ENCODE peak calls at places on chromosomes 12 and 14, in ten cellular contexts. V, P, H, N, K, U, Y, E, A and T are unnamed samples.

GRCh38 chr12:57712671-57713070 is 18.7 kb downstream of the OS9 start:
- DNase-seq in N (no peak), K (no peak), A (no peak), H (no peak), U (no peak), P (no peak), Y (no peak), E (no peak), V (no peak), T (no peak)

GRCh38 chr14:73751157-73751691 is 37.0 kb upstream of the PNMA1 start:
- DNase-seq in N (no peak), Y (no peak), K (no peak), H (no peak), A (no peak), V (no peak), E (no peak), P (no peak), U (no peak), T (no peak)

GRCh38 chr14:104461676-104462443 is 117.7 kb upstream of the C14orf180 start:
- DNase-seq in V (peak; percentile 64), P (no peak), Y (no peak), E (no peak), K (no peak), H (no peak), N (no peak), U (no peak), A (no peak), T (no peak)

GRCh38 chr14:81990312-81990761 is 456.7 kb upstream of the SEL1L start:
- DNase-seq in Y (peak; percentile 57), U (no peak), A (no peak), E (no peak), P (no peak), H (no peak), N (peak; percentile 16), K (peak; percentile 1), V (no peak), T (peak; percentile 23)

GRCh38 chr12:2689879-2690278 is 104.9 kb upstream of the FKBP4 start:
- DNase-seq in Y (no peak), V (peak; percentile 70), E (no peak), A (no peak), H (no peak), N (no peak), K (no peak), P (no peak), U (no peak), T (no peak)

GRCh38 chr12:77940011-77940423 is 109.3 kb downstream of the NAV3 start:
- DNase-seq in H (no peak), N (no peak), Y (peak; percentile 88), V (no peak), E (no peak), K (peak; percentile 51), A (peak; percentile 73), U (no peak), P (no peak), T (no peak)

GRCh38 chr14:71588028-71588427 is 344.2 kb upstream of the RGS6 start:
- DNase-seq in A (peak; percentile 41), P (no peak), N (no peak), E (no peak), U (no peak), H (no peak), K (no peak), Y (peak; percentile 78), V (no peak), T (no peak)

GRCh38 chr12:79933580-79934264 is 1.2 kb downstream of the PPP1R12A start:
- DNase-seq in Y (peak; percentile 24), P (no peak), N (no peak), E (no peak), U (no peak), A (no peak), H (no peak), V (no peak), K (no peak), T (no peak)

GRCh38 chr12:114032801-114033200 is 66.7 kb upstream of the RBM19 start:
- DNase-seq in U (no peak), Y (no peak), V (no peak), A (no peak), E (no peak), N (no peak), P (no peak), K (no peak), H (no peak), T (no peak)

GRCh38 chr12:51246254-51246853 is 7.7 kb downstream of the DAZAP2 start:
- DNase-seq in P (no peak), V (no peak), N (no peak), K (no peak), H (no peak), A (no peak), Y (peak; percentile 60), E (no peak), U (no peak), T (peak; percentile 50)

GRCh38 chr12:19443585-19443984 is 4.3 kb downstream of the AEBP2 start:
- DNase-seq in P (no peak), H (no peak), A (no peak), Y (no peak), E (no peak), N (no peak), U (no peak), K (no peak), V (no peak), T (no peak)

GRCh38 chr14:90599339-90599738 is 202.5 kb downstream of the CALM1 start:
- DNase-seq in E (no peak), N (no peak), P (no peak), U (no peak), V (no peak), Y (no peak), H (no peak), A (no peak), K (no peak), T (no peak)

GRCh38 chr14:90597961-90598360 is 201.1 kb downstream of the CALM1 start:
- DNase-seq in N (no peak), Y (no peak), V (no peak), A (no peak), P (no peak), K (no peak), E (no peak), U (no peak), H (no peak), T (no peak)

GRCh38 chr14:90601521-90601920 is 204.7 kb downstream of the CALM1 start:
- DNase-seq in V (no peak), U (no peak), A (no peak), H (no peak), N (no peak), E (no peak), P (no peak), K (no peak), Y (no peak), T (no peak)

GRCh38 chr14:90600619-90601018 is 203.8 kb downstream of the CALM1 start:
- DNase-seq in N (no peak), P (no peak), U (no peak), V (no peak), K (no peak), Y (no peak), E (no peak), A (no peak), H (no peak), T (no peak)

GRCh38 chr14:90599748-90600507 is 203.1 kb downstream of the CALM1 start:
- DNase-seq in H (no peak), Y (peak; percentile 17), E (no peak), V (no peak), P (no peak), A (no peak), U (no peak), N (no peak), K (no peak), T (no peak)
- TF ChIP-seq CTCF in H (peak; percentile 13), Y (no peak), E (no peak), V (peak; percentile 19), P (peak; percentile 19), A (peak; percentile 25), U (peak; percentile 19), N (no peak), K (no peak), T (no peak)

GRCh38 chr12:62802321-62802720 is 132.6 kb downstream of the PPM1H start:
- DNase-seq in A (no peak), N (no peak), U (no peak), K (no peak), P (no peak), V (no peak), H (no peak), E (no peak), Y (no peak), T (no peak)

GRCh38 chr12:62800707-62801400 is 134.1 kb downstream of the PPM1H start:
- DNase-seq in Y (peak; percentile 79), V (no peak), E (no peak), A (no peak), K (no peak), H (no peak), P (no peak), U (no peak), N (no peak), T (no peak)

GRCh38 chr12:62801796-62802195 is 133.2 kb downstream of the PPM1H start:
- DNase-seq in K (no peak), U (no peak), H (no peak), E (no peak), V (no peak), P (no peak), N (no peak), A (no peak), Y (no peak), T (no peak)

GRCh38 chr12:62803756-62804155 is 131.2 kb downstream of the PPM1H start:
- DNase-seq in V (no peak), H (no peak), U (no peak), K (no peak), E (no peak), A (no peak), N (no peak), Y (no peak), P (no peak), T (no peak)

DNA sequence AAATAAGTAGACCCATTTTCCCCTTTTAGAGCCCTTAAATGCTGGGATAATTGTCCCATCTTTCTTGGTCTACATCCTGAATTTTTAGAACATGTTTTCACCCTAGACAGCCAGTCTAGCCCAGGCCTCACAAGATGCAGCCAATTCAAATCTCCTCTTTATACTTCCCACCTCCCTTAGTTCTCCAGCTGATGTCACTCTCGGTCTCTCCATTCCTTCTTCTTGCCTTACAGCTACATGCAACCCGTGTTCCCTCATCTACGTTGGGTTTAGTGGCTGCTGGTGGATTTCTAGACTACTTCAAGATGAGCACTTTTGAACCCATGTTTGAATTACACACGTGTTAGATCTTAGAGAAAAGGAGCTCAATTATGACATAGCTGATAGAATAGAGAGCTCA is 132.0 kb downstream of the PPM1H start:
- DNase-seq in E (no peak), Y (no peak), H (no peak), V (no peak), P (no peak), K (no peak), N (no peak), A (no peak), U (no peak), T (no peak)
- TF ChIP-seq CTCF in E (no peak), Y (no peak), H (peak; percentile 8), V (no peak), P (no peak), K (no peak), N (no peak), A (peak; percentile 47), U (no peak), T (no peak)

GRCh38 chr14:69247691-69248440 is 12.1 kb upstream of the GALNT16 start:
- DNase-seq in K (peak; percentile 86), V (no peak), P (peak; percentile 49), E (no peak), A (peak; percentile 91), Y (peak; percentile 96), H (no peak), U (no peak), N (no peak), T (no peak)
- TF ChIP-seq CTCF in K (peak; percentile 60), V (no peak), P (no peak), E (peak; percentile 49), A (no peak), Y (peak; percentile 50), H (no peak), U (peak; percentile 37), N (no peak), T (no peak)

GRCh38 chr14:64937821-64938193 is 4.7 kb downstream of the GPX2 start:
- DNase-seq in A (no peak), N (no peak), U (no peak), P (no peak), K (no peak), E (no peak), H (no peak), V (no peak), Y (peak; percentile 15), T (no peak)
- TF ChIP-seq CTCF in A (peak; percentile 30), N (no peak), U (peak; percentile 39), P (no peak), K (peak; percentile 42), E (peak; percentile 33), H (peak; percentile 31), V (peak; percentile 19), Y (peak; percentile 20), T (no peak)